ENCODE peak calls at places on chromosomes 5 and 9, in nine cellular contexts. P, Q, U, G, C, J, L, A and E are unnamed samples.

GRCh38 chr5:143400541-143401252 is 2.8 kb downstream of the NR3C1 start:
- DNase-seq in P (no peak), Q (no peak), U (peak; percentile 67), G (no peak), C (peak; percentile 45), J (peak; percentile 20), L (no peak), A (no peak), E (no peak)

GRCh38 chr5:169826618-169827017 is 153.7 kb downstream of the INSYN2B start:
- DNase-seq in P (no peak), Q (no peak), U (no peak), G (no peak), C (no peak), J (no peak), L (no peak), A (peak; percentile 12), E (no peak)

GRCh38 chr5:68618501-68618900 is 402.9 kb downstream of the PIK3R1 start:
- DNase-seq in P (no peak), Q (no peak), U (no peak), G (no peak), C (no peak), J (no peak), L (no peak), A (no peak), E (no peak)

GRCh38 chr5:67166460-67166871 is 30.1 kb downstream of the CD180 start:
- DNase-seq in P (peak; percentile 10), Q (no peak), U (no peak), G (peak; percentile 78), C (no peak), J (peak; percentile 46), L (peak; percentile 88), A (no peak), E (peak; percentile 71)

GRCh38 chr5:157303667-157304327 is 37.9 kb downstream of the CYFIP2 start:
- DNase-seq in P (no peak), Q (no peak), U (no peak), G (no peak), C (no peak), J (no peak), L (no peak), A (peak; percentile 39), E (no peak)

GRCh38 chr5:172556262-172556661 is 84.8 kb upstream of the NEURL1B start:
- DNase-seq in P (no peak), Q (no peak), U (peak; percentile 16), G (no peak), C (no peak), J (no peak), L (no peak), A (no peak), E (peak; percentile 63)

GRCh38 chr5:173764321-173765029 is 123.7 kb upstream of the CPEB4 start:
- DNase-seq in P (peak; percentile 96), Q (no peak), U (peak; percentile 95), G (peak; percentile 90), C (peak; percentile 93), J (peak; percentile 50), L (peak; percentile 80), A (peak; percentile 81), E (peak; percentile 97)

GRCh38 chr5:58335518-58335917 is 124.4 kb downstream of the PLK2 start:
- DNase-seq in P (no peak), Q (no peak), U (no peak), G (no peak), C (no peak), J (no peak), L (no peak), A (no peak), E (no peak)

GRCh38 chr5:77167695-77168111 is 42.8 kb upstream of the PDE8B start:
- DNase-seq in P (peak; percentile 87), Q (no peak), U (peak; percentile 55), G (no peak), C (peak; percentile 83), J (no peak), L (peak; percentile 30), A (no peak), E (no peak)

GRCh38 chr5:144209421-144209820 is 38.7 kb downstream of the KCTD16 start:
- DNase-seq in P (no peak), Q (no peak), U (no peak), G (no peak), C (no peak), J (no peak), L (no peak), A (no peak), E (no peak)

GRCh38 chr5:1131191-1131621 is 19.3 kb upstream of the SLC12A7 start:
- DNase-seq in P (no peak), Q (no peak), U (no peak), G (no peak), C (no peak), J (no peak), L (peak; percentile 80), A (no peak), E (no peak)

GRCh38 chr5:3325206-3325605 is 270.4 kb upstream of the IRX1 start:
- DNase-seq in P (no peak), Q (no peak), U (no peak), G (no peak), C (no peak), J (no peak), L (no peak), A (no peak), E (no peak)

GRCh38 chr9:94584555-94584954 is 9.1 kb downstream of the FBP2 start:
- DNase-seq in P (no peak), Q (no peak), U (no peak), G (no peak), C (no peak), J (no peak), L (no peak), A (no peak), E (no peak)

GRCh38 chr9:92614123-92614510 is 55.8 kb downstream of the IPPK start:
- DNase-seq in P (no peak), Q (no peak), U (no peak), G (no peak), C (no peak), J (peak; percentile 8), L (no peak), A (no peak), E (no peak)
- H3K4me1 ChIP-seq in P (no peaks in the 10 kb centered on the region), Q (peaks cover 4% of the 10 kb centered on the region), U (peaks cover 39% of the 10 kb centered on the region), G (peaks cover 47% of the 10 kb centered on the region), C (no peaks in the 10 kb centered on the region), J (peaks cover 45% of the 10 kb centered on the region), L (peaks cover 4% of the 10 kb centered on the region), A (no peaks in the 10 kb centered on the region), E (peaks cover 43% of the 10 kb centered on the region)

DNA sequence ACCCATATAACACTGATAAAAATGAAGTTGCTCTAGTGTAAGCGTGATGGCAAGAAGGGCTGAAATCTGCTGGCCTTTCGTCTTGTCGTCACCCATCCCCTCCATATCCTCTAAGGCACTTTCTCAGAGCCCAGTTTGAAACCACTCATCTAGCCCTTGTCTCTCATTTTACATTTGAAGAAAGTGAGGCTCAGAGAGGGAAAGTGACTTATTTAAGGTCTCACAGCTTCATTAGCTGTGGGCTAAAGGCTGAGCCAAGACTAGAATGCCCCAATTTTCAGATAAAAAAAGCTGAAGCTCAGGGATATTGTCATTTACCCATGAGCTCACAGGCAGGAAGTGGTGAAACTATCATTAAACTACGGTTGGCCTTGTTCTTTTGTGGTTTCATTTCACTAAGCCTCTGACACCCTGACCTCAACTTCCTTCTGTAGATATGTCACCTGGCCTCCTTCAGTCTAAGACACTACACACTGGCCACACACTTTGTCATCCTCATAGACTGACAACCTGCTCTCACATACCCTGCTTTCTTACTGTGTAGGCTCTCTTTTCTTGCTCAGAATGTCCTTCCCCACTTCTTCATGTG is 176.7 kb upstream of the DMAC1 start:
- DNase-seq in P (no peak), Q (no peak), U (no peak), G (no peak), C (no peak), J (no peak), L (no peak), A (no peak), E (no peak)
- H3K4me3 ChIP-seq in P (no peak overlapping the region), Q (no peak overlapping the region), U (no peak overlapping the region), G (no peak overlapping the region), C (no peak overlapping the region), J (no peak overlapping the region), L (no peak overlapping the region), A (no peak overlapping the region), E (no peak overlapping the region)

GRCh38 chr9:124439661-124440243 is 10.5 kb upstream of the ADGRD2 start:
- DNase-seq in P (no peak), Q (no peak), U (no peak), G (no peak), C (no peak), J (no peak), L (peak; percentile 50), A (no peak), E (peak; percentile 8)

GRCh38 chr9:124438091-124438490 is 12.2 kb upstream of the ADGRD2 start:
- DNase-seq in P (no peak), Q (no peak), U (no peak), G (peak; percentile 40), C (no peak), J (no peak), L (no peak), A (no peak), E (no peak)

GRCh38 chr9:124437086-124437485 is 13.2 kb upstream of the ADGRD2 start:
- DNase-seq in P (no peak), Q (no peak), U (no peak), G (no peak), C (no peak), J (no peak), L (no peak), A (no peak), E (no peak)

GRCh38 chr9:124439086-124439485 is 11.2 kb upstream of the ADGRD2 start:
- DNase-seq in P (no peak), Q (no peak), U (no peak), G (no peak), C (no peak), J (no peak), L (no peak), A (no peak), E (no peak)

DNA sequence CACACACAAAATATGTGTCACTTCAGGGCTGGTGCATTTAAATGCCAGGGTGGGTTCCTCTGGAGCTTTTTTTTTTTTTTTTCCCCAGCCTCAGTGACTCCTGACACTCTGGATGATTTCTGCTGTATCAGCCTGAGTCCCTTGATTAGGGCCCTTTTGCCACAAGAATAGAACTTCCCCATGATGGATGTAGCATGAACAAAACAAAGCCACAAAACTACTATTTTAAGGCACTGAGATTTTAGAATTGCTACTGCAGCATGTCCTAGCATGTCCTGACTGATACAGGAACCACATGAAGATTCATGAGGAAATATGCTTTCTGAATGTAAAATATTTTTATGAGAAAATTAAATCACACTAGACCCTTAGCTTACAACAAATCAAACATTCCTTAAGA is 13.9 kb upstream of the ADGRD2 start:
- DNase-seq in P (no peak), Q (no peak), U (no peak), G (no peak), C (no peak), J (no peak), L (no peak), A (no peak), E (no peak)
- H3K4me1 ChIP-seq in P (no peaks in the 10 kb centered on the region), Q (no peaks in the 10 kb centered on the region), U (no peaks in the 10 kb centered on the region), G (no peaks in the 10 kb centered on the region), C (no peaks in the 10 kb centered on the region), J (no peaks in the 10 kb centered on the region), L (no peaks in the 10 kb centered on the region), A (no peaks in the 10 kb centered on the region), E (no peaks in the 10 kb centered on the region)

DNA sequence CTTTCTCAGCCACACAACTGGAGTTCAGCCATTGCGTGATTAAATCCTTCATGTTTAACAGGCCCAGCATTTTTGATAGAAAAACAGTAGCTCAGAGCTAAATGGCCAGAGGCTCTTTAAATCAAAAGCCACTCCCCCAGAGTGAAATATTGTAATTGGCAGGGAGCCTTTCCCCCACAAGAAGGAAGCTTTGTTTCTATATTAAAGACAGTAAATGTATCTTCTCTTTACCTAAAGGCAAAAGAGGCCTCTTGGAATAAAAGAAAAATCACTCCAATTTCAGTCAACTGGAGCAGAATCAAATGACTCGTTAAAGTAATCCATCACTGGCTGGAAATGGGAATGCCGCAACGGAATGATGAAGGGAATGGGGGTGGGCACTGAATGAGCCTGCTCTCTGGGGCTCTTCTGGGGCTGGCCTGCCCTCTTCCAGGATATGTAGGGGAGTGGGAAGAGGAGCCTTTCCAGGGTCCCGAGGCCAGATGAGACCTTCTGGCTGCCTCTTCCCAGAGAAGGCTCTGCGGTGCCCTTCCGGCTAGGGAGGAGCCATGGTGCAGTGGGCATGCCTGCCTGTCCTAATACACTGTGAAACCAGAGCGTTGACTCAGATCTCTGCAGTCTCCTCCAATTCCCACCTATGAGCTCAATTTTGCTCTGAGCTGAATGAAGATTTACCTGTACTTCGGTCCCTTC is 45.2 kb downstream of the ANKDD1B start:
- DNase-seq in P (no peak), Q (no peak), U (peak; percentile 49), G (peak; percentile 66), C (peak; percentile 40), J (peak; percentile 44), L (no peak), A (no peak), E (peak; percentile 56)
- H3K4me3 ChIP-seq in P (peak overlapping the region; percentile 41), Q (no peak overlapping the region), U (peak overlapping the region; percentile 88), G (peak overlapping the region; percentile 74), C (peak overlapping the region; percentile 36), J (peak overlapping the region; percentile 40), L (peak overlapping the region; percentile 50), A (no peak overlapping the region), E (peak overlapping the region; percentile 18)